ENCODE peak calls at places on chromosomes 7 and 10, in four cellular contexts. S, P, Q and R are unnamed samples.

GRCh38 chr10:112215342-112215774 is 31.8 kb upstream of the GPAM start:
- DNase-seq in S (no peak), P (no peak), Q (no peak), R (no peak)

GRCh38 chr7:123538189-123538714 is 3.9 kb upstream of the IQUB start:
- DNase-seq in S (no peak), P (no peak), Q (peak), R (no peak)

GRCh38 chr7:107594961-107595737 is 15.1 kb downstream of the BCAP29 start:
- DNase-seq in S (no peak), P (no peak), Q (peak), R (no peak)

GRCh38 chr7:133782470-133782869 is 344.7 kb upstream of the LRGUK start:
- DNase-seq in S (no peak), P (no peak), Q (no peak), R (no peak)

GRCh38 chr10:7320072-7320471 is 90.8 kb downstream of the SFMBT2 start:
- DNase-seq in S (no peak), P (no peak), Q (no peak), R (no peak)

GRCh38 chr10:106217627-106218026 is 946.9 kb downstream of the SORCS1 start:
- DNase-seq in S (no peak), P (no peak), Q (no peak), R (no peak)

GRCh38 chr7:96331775-96332174 is 9.9 kb upstream of the SLC25A13 start:
- DNase-seq in S (no peak), P (no peak), Q (no peak), R (no peak)

GRCh38 chr10:91726355-91726754 is 71.9 kb upstream of the TNKS2 start:
- DNase-seq in S (no peak), P (no peak), Q (no peak), R (no peak)

GRCh38 chr7:138568655-138569054 is 108.6 kb downstream of the TRIM24 start:
- DNase-seq in S (no peak), P (no peak), Q (no peak), R (no peak)

GRCh38 chr7:35647171-35647574 is 47.8 kb downstream of the HERPUD2 start:
- DNase-seq in S (peak), P (no peak), Q (no peak), R (no peak)

GRCh38 chr10:110857265-110858158 is 14.2 kb upstream of the PDCD4 start:
- DNase-seq in S (peak), P (no peak), Q (no peak), R (no peak)

GRCh38 chr10:118308664-118309063 is 33.5 kb downstream of the FAM204A start:
- DNase-seq in S (no peak), P (no peak), Q (no peak), R (no peak)

GRCh38 chr10:58672855-58673254 is 160.2 kb downstream of the BICC1 start:
- DNase-seq in S (no peak), P (no peak), Q (peak), R (no peak)

GRCh38 chr7:77933394-77933793 is 134.8 kb downstream of the PHTF2 start:
- DNase-seq in S (no peak), P (no peak), Q (no peak), R (no peak)

GRCh38 chr10:13453896-13454295 is 74.9 kb downstream of the BEND7 start:
- DNase-seq in S (no peak), P (no peak), Q (no peak), R (peak)